ENCODE peak calls at places on chromosomes 5 and 9, in five cellular contexts. X, L, U, C and P are unnamed samples.

GRCh38 chr9:109456811-109457210 is 41.3 kb downstream of the PTPN3 start:
- DNase-seq in L (no peak), U (no peak), C (no peak), X (no peak), P (no peak)

GRCh38 chr9:36148652-36149051 is 12.1 kb downstream of the GLIPR2 start:
- DNase-seq in U (peak; percentile 86), C (peak; percentile 70), X (peak; percentile 88), L (peak; percentile 90), P (peak; percentile 79)

GRCh38 chr9:811101-811531 is 30.4 kb upstream of the DMRT1 start:
- DNase-seq in C (no peak), U (peak; percentile 83), L (no peak), X (peak; percentile 14), P (no peak)

GRCh38 chr5:140575309-140575708 is 10.7 kb downstream of the SLC35A4 start:
- DNase-seq in X (no peak), U (peak; percentile 61), L (no peak), C (no peak), P (no peak)

GRCh38 chr9:114156658-114157421 is 1.5 kb downstream of the COL27A1 start:
- DNase-seq in C (no peak), X (no peak), L (peak; percentile 35), U (peak; percentile 43), P (no peak)

GRCh38 chr9:77471572-77471971 is 176.6 kb downstream of the GNA14 start:
- DNase-seq in C (no peak), X (no peak), L (no peak), U (no peak), P (no peak)

GRCh38 chr5:136132087-136132486 is 558 bp upstream of the SMAD5 start:
- DNase-seq in X (no peak), U (no peak), C (no peak), L (no peak), P (no peak)

GRCh38 chr5:135265497-135266300 is 133.3 kb downstream of the MACROH2A1 start:
- DNase-seq in X (no peak), C (no peak), L (no peak), U (no peak), P (no peak)

GRCh38 chr5:67020231-67020630 is 176.4 kb downstream of the CD180 start:
- DNase-seq in X (no peak), C (no peak), U (no peak), L (no peak), P (no peak)

GRCh38 chr5:170049713-170050112 is 56.0 kb upstream of the FOXI1 start:
- DNase-seq in C (no peak), L (no peak), U (no peak), X (no peak), P (no peak)

GRCh38 chr5:180349391-180349790 is 3.7 kb downstream of the GFPT2 start:
- DNase-seq in U (no peak), C (no peak), X (no peak), L (no peak), P (no peak)

GRCh38 chr5:180350296-180350695 is 2.8 kb downstream of the GFPT2 start:
- DNase-seq in C (no peak), X (no peak), U (no peak), L (no peak), P (no peak)

GRCh38 chr5:180352116-180352975 is 790 bp downstream of the GFPT2 start:
- DNase-seq in U (no peak), L (peak; percentile 24), X (peak; percentile 40), C (no peak), P (no peak)

GRCh38 chr5:180352976-180353225 is 235 bp downstream of the GFPT2 start:
- DNase-seq in C (no peak), U (no peak), L (no peak), X (no peak), P (no peak)

DNA sequence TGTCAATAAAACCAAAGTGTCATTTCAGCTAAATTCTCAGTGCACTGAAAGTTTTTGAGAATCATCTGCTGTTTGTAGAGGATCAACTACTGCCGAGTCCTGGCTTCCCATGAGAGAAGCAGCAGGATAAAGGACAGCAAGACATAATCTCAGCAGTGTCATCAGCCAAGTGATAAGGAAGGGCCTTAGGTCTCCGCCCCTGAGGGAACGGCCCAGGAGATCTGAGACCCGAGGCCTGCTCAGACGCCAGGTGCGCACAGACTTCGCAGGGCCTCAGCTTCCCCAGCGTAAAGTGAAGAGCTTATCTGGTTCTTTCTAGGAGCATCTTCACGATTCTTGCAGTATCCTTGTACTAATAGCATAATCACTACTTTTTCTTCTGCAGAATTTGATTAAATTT is 2.4 kb downstream of the GFPT2 start:
- DNase-seq in L (no peak), C (no peak), U (no peak), X (no peak), P (no peak)
- H3K4me3 ChIP-seq in L (peak overlapping the region; percentile 94), C (no peak overlapping the region), U (no peak overlapping the region), X (no peak overlapping the region), P (no peak overlapping the region)

GRCh38 chr5:127525181-127525580 is 7.7 kb downstream of the PRRC1 start:
- DNase-seq in C (no peak), U (no peak), X (no peak), L (no peak), P (no peak)
- H3K36me3 ChIP-seq in C (peaks cover 38% of the 10 kb centered on the region), U (peaks cover 11% of the 10 kb centered on the region), X (peaks cover 41% of the 10 kb centered on the region), L (peaks cover 8% of the 10 kb centered on the region), P (peaks cover 2% of the 10 kb centered on the region)

DNA sequence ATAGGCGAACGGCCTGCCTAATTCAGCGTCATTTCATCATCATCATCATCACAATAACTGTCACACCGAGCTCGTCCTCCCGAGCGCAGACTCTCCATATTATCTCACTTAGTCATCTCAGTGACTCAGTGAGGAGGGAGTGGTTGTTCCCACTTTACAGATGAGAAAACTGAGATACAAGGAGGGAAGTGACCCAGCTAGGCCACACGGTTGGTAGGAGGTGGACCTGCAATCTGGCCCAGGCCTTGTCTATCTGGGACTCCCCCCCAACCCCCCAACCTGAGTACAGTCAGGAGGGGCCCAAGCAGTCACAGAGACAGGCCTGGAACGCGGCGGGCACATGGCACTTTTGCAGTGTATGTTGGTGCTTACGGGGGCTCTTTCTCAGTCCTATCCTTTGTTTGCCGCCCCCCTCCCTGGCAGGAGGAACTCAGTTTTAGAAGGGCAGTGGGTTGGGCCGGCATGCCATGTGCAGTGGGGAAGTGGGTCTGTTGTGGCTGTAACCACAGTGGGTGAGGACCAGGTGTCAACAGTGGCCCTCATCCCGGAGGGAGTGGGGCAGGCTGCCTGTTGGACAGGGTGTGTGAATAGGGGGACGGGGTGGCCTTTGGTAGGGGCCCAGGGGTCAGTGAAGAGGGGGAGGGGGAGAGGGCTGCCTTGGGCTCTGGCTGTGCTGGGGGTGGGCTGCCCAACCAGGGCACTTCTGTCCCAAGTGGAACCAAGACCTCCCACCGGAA is 1.7 kb upstream of the RXRA start:
- DNase-seq in U (no peak), X (no peak), C (no peak), L (no peak), P (no peak)
- H3K4me3 ChIP-seq in U (no peak overlapping the region), X (peak overlapping the region; percentile 87), C (peak overlapping the region; percentile 89), L (peak overlapping the region; percentile 98), P (peak overlapping the region; percentile 65)

GRCh38 chr9:136501686-136502085 is 18.8 kb upstream of the SEC16A start:
- DNase-seq in U (no peak), C (no peak), L (no peak), X (no peak), P (no peak)

GRCh38 chr9:136497916-136498695 is 15.3 kb upstream of the SEC16A start:
- DNase-seq in U (no peak), X (no peak), C (no peak), L (no peak), P (no peak)

GRCh38 chr9:136499071-136499934 is 16.5 kb upstream of the SEC16A start:
- DNase-seq in U (no peak), X (no peak), C (no peak), L (no peak), P (no peak)

GRCh38 chr9:136502196-136502595 is 19.4 kb upstream of the SEC16A start:
- DNase-seq in C (no peak), U (no peak), L (no peak), X (no peak), P (no peak)

GRCh38 chr9:136499935-136500910 is 17.4 kb upstream of the SEC16A start:
- DNase-seq in C (no peak), X (no peak), L (no peak), U (no peak), P (no peak)
- H3K36me3 ChIP-seq in C (peaks cover 96% of the 10 kb centered on the region), X (no peaks in the 10 kb centered on the region), L (peaks cover 8% of the 10 kb centered on the region), U (peaks cover 93% of the 10 kb centered on the region), P (peaks cover 47% of the 10 kb centered on the region)

GRCh38 chr9:74887981-74888370 is 255 bp upstream of the TRPM6 start:
- DNase-seq in C (no peak), X (no peak), U (no peak), L (no peak), P (no peak)
- H3K4me3 ChIP-seq in C (no peak overlapping the region), X (peak overlapping the region; percentile 68), U (no peak overlapping the region), L (peak overlapping the region; percentile 79), P (no peak overlapping the region)

DNA sequence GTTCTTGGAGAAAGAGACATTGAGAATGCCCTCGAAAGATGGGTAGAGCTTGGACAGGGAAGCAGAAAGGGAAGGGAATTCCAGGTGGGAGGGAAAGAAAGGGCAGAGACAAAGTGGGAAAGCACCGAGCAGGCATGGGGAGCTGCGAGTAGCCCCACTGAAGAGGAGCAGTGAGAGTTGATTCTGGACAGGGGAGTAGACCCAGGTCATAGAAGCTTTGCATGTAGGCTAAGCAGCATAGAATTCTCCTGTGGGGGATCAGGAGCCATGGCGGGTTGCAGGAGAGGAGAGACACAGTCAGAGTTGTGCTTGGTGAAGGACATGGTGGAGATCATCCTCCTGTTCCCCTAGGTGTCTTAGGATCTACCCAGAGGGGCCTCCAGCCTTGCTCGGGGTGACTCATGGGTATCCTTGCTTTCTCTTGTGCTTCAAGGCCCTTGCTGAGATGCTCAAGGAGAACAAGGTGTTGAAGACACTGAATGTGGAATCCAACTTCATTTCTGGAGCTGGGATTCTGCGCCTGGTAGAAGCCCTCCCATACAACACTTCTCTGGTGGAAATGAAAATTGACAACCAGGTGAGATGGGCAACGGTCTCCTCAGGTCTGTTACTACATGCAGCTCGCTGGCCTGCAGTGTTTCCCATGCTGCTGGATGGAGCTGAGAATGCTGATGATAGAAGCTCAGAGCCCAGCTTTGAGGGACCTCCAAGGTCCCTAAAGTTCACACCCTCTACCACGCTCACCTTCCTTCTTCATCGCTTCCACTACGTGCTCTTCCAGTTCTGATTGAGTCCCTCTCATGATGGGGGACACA is 64.5 kb downstream of the TSTD2 start:
- DNase-seq in U (no peak), X (no peak), L (no peak), C (no peak), P (no peak)
- H3K36me3 ChIP-seq in U (peaks cover 14% of the 10 kb centered on the region), X (no peaks in the 10 kb centered on the region), L (no peaks in the 10 kb centered on the region), C (no peaks in the 10 kb centered on the region), P (no peaks in the 10 kb centered on the region)

DNA sequence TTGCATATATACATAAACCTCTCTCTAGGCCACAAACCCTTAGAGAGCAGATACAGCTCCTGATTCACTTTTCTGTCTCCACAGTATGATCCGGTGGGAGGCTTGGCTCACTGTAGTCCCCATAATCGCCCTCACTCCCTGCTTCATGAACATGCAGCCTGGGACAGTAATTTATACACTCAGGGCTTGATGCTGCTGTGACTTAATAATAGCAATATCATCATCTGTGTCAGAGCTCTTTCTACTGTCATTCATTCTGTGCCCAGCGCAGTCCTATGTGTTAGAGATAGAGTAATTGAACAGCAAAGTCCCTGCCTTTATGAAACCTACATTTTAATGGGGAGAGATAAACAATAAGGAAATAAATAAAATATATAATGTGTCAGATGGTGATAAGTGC is 2.7 kb upstream of the HEMGN start:
- DNase-seq in C (no peak), X (no peak), L (no peak), U (no peak), P (no peak)
- H3K4me3 ChIP-seq in C (no peak overlapping the region), X (no peak overlapping the region), L (no peak overlapping the region), U (no peak overlapping the region), P (no peak overlapping the region)